ENCODE peak calls at places on chromosomes 1 and 21, in nine cellular contexts. X is epithelial cell of proximal tubule; Q is stimulated activated CD4-positive, alpha-beta T cell treated with anti-CD3 and anti-CD28 coated beads, TNF-alpha, amount 100 ng/mL, for 24 hours; L is retina; A is type B pancreatic cell; B is left kidney; G is GM20000; R is fibroblast of pulmonary artery; K is ELR. U is an unnamed sample.
A peak's percentile ranks its signal among the peaks of the same experiment; 100 is the strongest.

GRCh38 chr1:175788586-175789252 is 45.3 kb upstream of the TNR start:
- DNase-seq in X (no peak), Q (no peak), L (no peak), A (no peak), B (no peak), G (no peak), R (no peak), K (no peak), U (no peak)

GRCh38 chr1:221201773-221202172 is 322.5 kb downstream of the HLX start:
- DNase-seq in X (no peak), Q (no peak), L (no peak), A (no peak), B (no peak), G (no peak), R (no peak), K (no peak), U (no peak)

GRCh38 chr1:202200112-202200548 is 6.5 kb downstream of the LGR6 start:
- DNase-seq in X (no peak), Q (no peak), L (no peak), A (no peak), B (no peak), G (no peak), R (no peak), K (peak; percentile 76), U (no peak)

GRCh38 chr1:26094677-26095383 is 16.8 kb upstream of the PDIK1L start:
- DNase-seq in X (no peak), Q (no peak), L (peak; percentile 51), A (peak; percentile 71), B (peak; percentile 81), G (no peak), R (peak; percentile 48), K (peak; percentile 46), U (no peak)

GRCh38 chr21:45293726-45294401 is 6.2 kb upstream of the POFUT2 start:
- DNase-seq in X (no peak), Q (no peak), L (peak; percentile 47), A (peak; percentile 69), B (no peak), G (no peak), R (no peak), K (no peak), U (no peak)

GRCh38 chr1:178632619-178633018 is 92.4 kb upstream of the RALGPS2 start:
- DNase-seq in X (no peak), Q (no peak), L (no peak), A (no peak), B (no peak), G (no peak), R (no peak), K (peak; percentile 71), U (no peak)

GRCh38 chr1:62720946-62721554 is 32.9 kb upstream of the DOCK7 start:
- DNase-seq in X (no peak), Q (no peak), L (no peak), A (no peak), B (peak; percentile 47), G (no peak), R (peak; percentile 14), K (no peak), U (no peak)

GRCh38 chr21:44375281-44375651 is 21.8 kb downstream of the TRPM2 start:
- DNase-seq in X (no peak), Q (no peak), L (no peak), A (peak; percentile 42), B (no peak), G (no peak), R (no peak), K (no peak), U (no peak)

GRCh38 chr1:100538935-100539835 is 1.2 kb downstream of the GPR88 start:
- DNase-seq in X (no peak), Q (no peak), L (peak; percentile 88), A (no peak), B (peak; percentile 73), G (peak; percentile 60), R (no peak), K (peak; percentile 37), U (peak; percentile 22)

GRCh38 chr1:43620956-43621355 is 29.0 kb upstream of the KDM4A start:
- DNase-seq in X (no peak), Q (no peak), L (no peak), A (no peak), B (no peak), G (no peak), R (no peak), K (no peak), U (no peak)

GRCh38 chr21:22345624-22346023 is 1347.4 kb downstream of the NCAM2 start:
- DNase-seq in X (no peak), Q (no peak), L (no peak), A (no peak), B (no peak), G (no peak), R (no peak), K (no peak), U (no peak)

GRCh38 chr1:229170778-229171505 is 100.0 kb upstream of the RAB4A start:
- DNase-seq in X (no peak), Q (no peak), L (no peak), A (no peak), B (peak; percentile 53), G (no peak), R (no peak), K (no peak), U (no peak)

GRCh38 chr1:150550222-150551048 is 1.2 kb downstream of the ADAMTSL4 start:
- DNase-seq in X (no peak), Q (no peak), L (no peak), A (no peak), B (no peak), G (no peak), R (no peak), K (peak; percentile 72), U (no peak)

GRCh38 chr1:111272081-111272480 is 18.6 kb upstream of the CHIA start:
- DNase-seq in X (no peak), Q (no peak), L (no peak), A (no peak), B (no peak), G (no peak), R (no peak), K (no peak), U (no peak)

GRCh38 chr1:150961756-150962155 is 12.9 kb downstream of the CERS2 start:
- DNase-seq in X (no peak), Q (no peak), L (no peak), A (no peak), B (no peak), G (no peak), R (no peak), K (no peak), U (no peak)

GRCh38 chr21:36713746-36714145 is 14.8 kb downstream of the SIM2 start:
- DNase-seq in X (no peak), Q (no peak), L (no peak), A (no peak), B (no peak), G (no peak), R (no peak), K (no peak), U (no peak)

GRCh38 chr1:11654571-11655262 is at the start of gene FBXO44:
- DNase-seq in X (no peak), Q (peak; percentile 45), L (no peak), A (no peak), B (peak; percentile 64), G (peak; percentile 95), R (no peak), K (peak; percentile 26), U (peak; percentile 53)

GRCh38 chr1:152037920-152038658 is 1.3 kb upstream of the S100A11 start:
- DNase-seq in X (no peak), Q (no peak), L (no peak), A (no peak), B (no peak), G (peak; percentile 28), R (peak; percentile 29), K (no peak), U (no peak)

GRCh38 chr21:45408811-45409261 is 3.9 kb downstream of the COL18A1 start:
- DNase-seq in X (no peak), Q (no peak), L (no peak), A (no peak), B (peak; percentile 39), G (no peak), R (no peak), K (no peak), U (no peak)

GRCh38 chr1:87330201-87330953 is 1.7 kb downstream of the LMO4 start:
- DNase-seq in X (no peak), Q (no peak), L (peak; percentile 73), A (no peak), B (peak; percentile 75), G (peak; percentile 47), R (no peak), K (peak; percentile 54), U (no peak)

GRCh38 chr1:59947047-59947938 is 20.7 kb upstream of the CYP2J2 start:
- DNase-seq in X (peak; percentile 4), Q (no peak), L (peak; percentile 65), A (no peak), B (peak; percentile 85), G (peak; percentile 75), R (peak; percentile 80), K (peak; percentile 70), U (peak; percentile 40)

GRCh38 chr1:171220551-171221175 is 27.6 kb upstream of the FMO1 start:
- DNase-seq in X (no peak), Q (no peak), L (peak; percentile 74), A (no peak), B (peak; percentile 79), G (no peak), R (peak; percentile 69), K (peak; percentile 34), U (no peak)

GRCh38 chr1:108810176-108810575 is 46.7 kb downstream of the AKNAD1 start:
- DNase-seq in X (no peak), Q (no peak), L (no peak), A (no peak), B (peak; percentile 69), G (no peak), R (no peak), K (no peak), U (no peak)

GRCh38 chr1:19463204-19463803 is 22.0 kb downstream of the CAPZB start:
- DNase-seq in X (no peak), Q (no peak), L (no peak), A (no peak), B (no peak), G (no peak), R (no peak), K (no peak), U (no peak)

GRCh38 chr1:36094621-36095061 is 5.9 kb downstream of the ADPRS start:
- DNase-seq in X (peak; percentile 36), Q (no peak), L (no peak), A (no peak), B (no peak), G (no peak), R (no peak), K (no peak), U (no peak)